ENCODE peak calls at places on chromosomes 3 and 15, in eight cellular contexts. L is A549; X is GM23248; T is K562; D is transverse colon; C is mesendoderm; A is neuronal stem cell; J is CD4-positive, alpha-beta memory T cell. N is an unnamed sample.
A peak's percentile ranks its signal among the peaks of the same experiment; 100 is the strongest.

GRCh38 chr15:63392355-63393009 is 10.8 kb upstream of the CA12 start:
- DNase-seq in D (no peak), C (no peak), A (no peak), T (peak; percentile 76), J (peak; percentile 17), X (no peak), L (no peak), N (no peak)

GRCh38 chr3:78878011-78878410 is 889.8 kb downstream of the ROBO1 start:
- DNase-seq in L (no peak), A (no peak), J (no peak), D (no peak), C (no peak), T (no peak), X (peak; percentile 61), N (peak; percentile 26)

GRCh38 chr3:197015790-197016705 is 13.6 kb downstream of the MELTF start:
- DNase-seq in T (no peak), A (no peak), L (no peak), X (no peak), J (no peak), C (no peak), D (no peak), N (no peak)

GRCh38 chr3:182597621-182598041 is 195.7 kb upstream of the ATP11B start:
- DNase-seq in D (no peak), X (peak; percentile 3), A (no peak), C (no peak), T (no peak), J (no peak), L (no peak), N (no peak)

GRCh38 chr3:39413691-39414420 is 7.3 kb downstream of the RPSA start:
- DNase-seq in J (no peak), A (no peak), L (no peak), T (peak; percentile 35), C (no peak), D (no peak), X (peak; percentile 23), N (no peak)

GRCh38 chr3:99365396-99365795 is 273.0 kb upstream of the COL8A1 start:
- DNase-seq in J (no peak), L (no peak), A (no peak), D (no peak), T (no peak), C (no peak), X (peak; percentile 19), N (no peak)

GRCh38 chr15:50854594-50855490 is 53.6 kb upstream of the AP4E1 start:
- DNase-seq in J (no peak), T (no peak), L (peak; percentile 27), C (peak; percentile 57), A (no peak), D (no peak), X (peak; percentile 40), N (peak; percentile 24)

GRCh38 chr3:4835616-4836043 is 143.6 kb upstream of the BHLHE40 start:
- DNase-seq in C (no peak), D (no peak), T (no peak), J (no peak), A (no peak), L (no peak), X (no peak), N (no peak)

GRCh38 chr15:96037584-96037983 is 292.9 kb upstream of the NR2F2 start:
- DNase-seq in D (no peak), L (no peak), C (no peak), T (no peak), J (no peak), X (no peak), A (no peak), N (no peak)

GRCh38 chr3:101936419-101937331 is 87.4 kb downstream of the NFKBIZ start:
- DNase-seq in T (no peak), A (no peak), J (peak; percentile 71), X (peak; percentile 88), L (peak; percentile 27), D (no peak), C (no peak), N (no peak)

GRCh38 chr15:63088532-63089245 is 33.0 kb upstream of the LACTB start:
- DNase-seq in X (no peak), T (no peak), A (no peak), L (peak; percentile 52), J (no peak), D (no peak), C (no peak), N (no peak)

GRCh38 chr3:66302288-66302687 is 81.5 kb downstream of the SLC25A26 start:
- DNase-seq in J (peak; percentile 88), C (no peak), L (no peak), X (peak; percentile 15), A (no peak), T (no peak), D (no peak), N (no peak)

GRCh38 chr15:36845270-36845669 is 255.1 kb downstream of the MEIS2 start:
- DNase-seq in J (no peak), D (no peak), X (no peak), A (no peak), L (no peak), C (no peak), T (no peak), N (no peak)
- H3K4me1 ChIP-seq in J (no peaks in the 10 kb centered on the region), D (no peaks in the 10 kb centered on the region), X (peaks cover 15% of the 10 kb centered on the region), A (no peaks in the 10 kb centered on the region), L (peaks cover 8% of the 10 kb centered on the region), C (no peaks in the 10 kb centered on the region), T (no peaks in the 10 kb centered on the region), N (peaks cover 10% of the 10 kb centered on the region)

GRCh38 chr15:42282344-42282743 is 9.1 kb upstream of the TMEM87A start:
- DNase-seq in T (no peak), A (no peak), L (no peak), D (no peak), C (no peak), X (no peak), J (no peak), N (no peak)

GRCh38 chr15:42285042-42285441 is 11.8 kb upstream of the TMEM87A start:
- DNase-seq in J (no peak), D (no peak), C (no peak), L (no peak), X (peak; percentile 30), T (no peak), A (no peak), N (no peak)

GRCh38 chr15:42284551-42284950 is 11.3 kb upstream of the TMEM87A start:
- DNase-seq in T (no peak), J (no peak), L (no peak), C (no peak), A (no peak), X (peak; percentile 6), D (no peak), N (no peak)

GRCh38 chr15:42283671-42284070 is 10.4 kb upstream of the TMEM87A start:
- DNase-seq in X (no peak), D (no peak), C (no peak), A (no peak), L (no peak), J (no peak), T (no peak), N (no peak)

GRCh38 chr15:42282926-42283325 is 9.7 kb upstream of the TMEM87A start:
- DNase-seq in X (no peak), C (no peak), D (no peak), A (no peak), J (no peak), L (no peak), T (no peak), N (no peak)
- H3K4me3 ChIP-seq in X (no peak overlapping the region), C (no peak overlapping the region), D (no peak overlapping the region), A (no peak overlapping the region), J (no peak overlapping the region), L (no peak overlapping the region), T (no peak overlapping the region), N (no peak overlapping the region)

DNA sequence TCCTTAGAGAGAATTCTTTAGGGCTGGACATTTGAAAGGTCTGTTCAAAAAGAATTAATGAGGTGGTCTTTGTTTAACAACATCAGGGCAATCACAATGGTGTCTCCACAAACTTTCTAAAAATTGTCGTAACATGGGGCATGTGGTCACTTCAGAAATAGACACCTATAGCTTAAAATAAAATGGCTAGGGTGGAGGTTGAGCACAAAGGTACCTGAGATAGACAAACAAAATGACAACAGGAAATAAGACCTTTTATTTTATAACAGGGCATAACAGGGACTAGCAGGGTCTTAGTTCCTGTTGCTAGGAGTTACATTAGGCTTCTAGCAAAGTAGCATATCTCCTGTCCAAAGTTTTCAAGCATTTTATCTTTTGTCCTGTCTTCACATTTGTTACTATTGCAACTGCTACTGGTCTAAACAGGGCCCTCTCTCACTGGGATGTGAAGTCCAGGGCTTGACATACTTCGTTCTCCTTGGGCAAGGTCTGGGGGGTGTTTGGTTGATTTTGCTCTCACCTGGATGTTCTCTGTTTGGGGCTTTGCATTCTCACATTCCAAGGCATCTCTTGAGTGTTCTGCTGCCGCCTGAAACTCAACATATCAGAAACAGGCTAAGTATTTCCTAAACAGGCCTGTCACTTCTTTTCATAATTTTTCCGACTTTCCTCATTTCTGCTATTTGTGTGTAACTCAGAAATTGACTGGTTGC is 3.0 kb downstream of the GCSAM start:
- DNase-seq in A (no peak), C (no peak), J (no peak), L (no peak), T (no peak), X (no peak), D (no peak), N (no peak)
- H3K4me1 ChIP-seq in A (peaks cover 19% of the 10 kb centered on the region), C (peaks cover 10% of the 10 kb centered on the region), J (peaks cover 98% of the 10 kb centered on the region), L (peaks cover 4% of the 10 kb centered on the region), T (no peaks in the 10 kb centered on the region), X (peaks cover 8% of the 10 kb centered on the region), D (peaks cover 8% of the 10 kb centered on the region), N (peaks cover 24% of the 10 kb centered on the region)

GRCh38 chr15:32909431-32909830 is 191.6 kb downstream of the GREM1 start:
- DNase-seq in L (no peak), J (no peak), X (peak; percentile 87), C (no peak), T (no peak), A (no peak), D (no peak), N (no peak)

GRCh38 chr15:32908135-32908801 is 190.5 kb downstream of the GREM1 start:
- DNase-seq in A (no peak), C (no peak), X (no peak), J (no peak), L (no peak), D (peak; percentile 15), T (no peak), N (no peak)

GRCh38 chr15:32905481-32905880 is 187.7 kb downstream of the GREM1 start:
- DNase-seq in T (no peak), X (peak; percentile 59), C (no peak), L (no peak), D (no peak), J (no peak), A (no peak), N (no peak)

GRCh38 chr15:32908921-32909320 is 191.1 kb downstream of the GREM1 start:
- DNase-seq in C (no peak), T (no peak), J (no peak), D (no peak), A (no peak), L (no peak), X (no peak), N (no peak)

GRCh38 chr15:32910839-32911238 is 193.0 kb downstream of the GREM1 start:
- DNase-seq in D (no peak), T (no peak), J (no peak), L (no peak), X (no peak), A (no peak), C (no peak), N (no peak)
- H3K4me3 ChIP-seq in D (no peak overlapping the region), T (no peak overlapping the region), J (no peak overlapping the region), L (no peak overlapping the region), X (no peak overlapping the region), A (no peak overlapping the region), C (no peak overlapping the region), N (no peak overlapping the region)

N was measured in HAP-1.